ENCODE peak calls at places on chromosome 2, in six cellular contexts. One of them, this sample, is unnamed.

GRCh38 chr2:241950878-241951331 is 81.4 kb downstream of the RTP5 start:
- DNase-seq in Daoy: peak; percentile 64
- DNase-seq in mesothelial cell of epicardium: peak; percentile 59
- DNase-seq in activated CD4-positive, CD25-positive, alpha-beta regulatory T cell treated with anti-CD3 and anti-CD28 coated beads, Interleukin-2, amount 50 U/mL, for 16 hours: peak; percentile 16
- DNase-seq in GM23248: peak; percentile 81
- DNase-seq in NCI-H748 treated with DMSO at 0.1 percent for 48 hours: peak; percentile 58
- DNase-seq in this sample: peak; percentile 32

GRCh38 chr2:239745790-239746308 is 279.3 kb downstream of the NDUFA10 start:
- DNase-seq in Daoy: no peak
- DNase-seq in mesothelial cell of epicardium: no peak
- DNase-seq in activated CD4-positive, CD25-positive, alpha-beta regulatory T cell treated with anti-CD3 and anti-CD28 coated beads, Interleukin-2, amount 50 U/mL, for 16 hours: no peak
- DNase-seq in GM23248: no peak
- DNase-seq in NCI-H748 treated with DMSO at 0.1 percent for 48 hours: no peak
- DNase-seq in this sample: no peak

GRCh38 chr2:188787002-188787660 is 187.0 kb upstream of the COL3A1 start:
- DNase-seq in Daoy: peak; percentile 33
- DNase-seq in mesothelial cell of epicardium: no peak
- DNase-seq in activated CD4-positive, CD25-positive, alpha-beta regulatory T cell treated with anti-CD3 and anti-CD28 coated beads, Interleukin-2, amount 50 U/mL, for 16 hours: no peak
- DNase-seq in GM23248: peak; percentile 85
- DNase-seq in NCI-H748 treated with DMSO at 0.1 percent for 48 hours: no peak
- DNase-seq in this sample: no peak

GRCh38 chr2:45988879-45989278 is 308.3 kb upstream of the EPAS1 start:
- DNase-seq in Daoy: no peak
- DNase-seq in mesothelial cell of epicardium: no peak
- DNase-seq in activated CD4-positive, CD25-positive, alpha-beta regulatory T cell treated with anti-CD3 and anti-CD28 coated beads, Interleukin-2, amount 50 U/mL, for 16 hours: no peak
- DNase-seq in GM23248: no peak
- DNase-seq in NCI-H748 treated with DMSO at 0.1 percent for 48 hours: no peak
- DNase-seq in this sample: no peak

GRCh38 chr2:8541636-8542035 is 140.2 kb upstream of the ID2 start:
- DNase-seq in Daoy: no peak
- DNase-seq in mesothelial cell of epicardium: no peak
- DNase-seq in activated CD4-positive, CD25-positive, alpha-beta regulatory T cell treated with anti-CD3 and anti-CD28 coated beads, Interleukin-2, amount 50 U/mL, for 16 hours: no peak
- DNase-seq in GM23248: no peak
- DNase-seq in NCI-H748 treated with DMSO at 0.1 percent for 48 hours: no peak
- DNase-seq in this sample: no peak

GRCh38 chr2:216082388-216082733 is 642 bp downstream of the TMEM169 start:
- DNase-seq in Daoy: no peak
- DNase-seq in mesothelial cell of epicardium: no peak
- DNase-seq in activated CD4-positive, CD25-positive, alpha-beta regulatory T cell treated with anti-CD3 and anti-CD28 coated beads, Interleukin-2, amount 50 U/mL, for 16 hours: no peak
- DNase-seq in GM23248: no peak
- DNase-seq in NCI-H748 treated with DMSO at 0.1 percent for 48 hours: no peak
- DNase-seq in this sample: no peak

GRCh38 chr2:159518321-159519005 is 97.9 kb downstream of the BAZ2B start:
- DNase-seq in Daoy: no peak
- DNase-seq in mesothelial cell of epicardium: no peak
- DNase-seq in activated CD4-positive, CD25-positive, alpha-beta regulatory T cell treated with anti-CD3 and anti-CD28 coated beads, Interleukin-2, amount 50 U/mL, for 16 hours: no peak
- DNase-seq in GM23248: no peak
- DNase-seq in NCI-H748 treated with DMSO at 0.1 percent for 48 hours: no peak
- DNase-seq in this sample: no peak

GRCh38 chr2:141601511-141602152 is 529.2 kb downstream of the LRP1B start:
- DNase-seq in Daoy: no peak
- DNase-seq in mesothelial cell of epicardium: no peak
- DNase-seq in activated CD4-positive, CD25-positive, alpha-beta regulatory T cell treated with anti-CD3 and anti-CD28 coated beads, Interleukin-2, amount 50 U/mL, for 16 hours: no peak
- DNase-seq in GM23248: no peak
- DNase-seq in NCI-H748 treated with DMSO at 0.1 percent for 48 hours: no peak
- DNase-seq in this sample: no peak

GRCh38 chr2:191171708-191172355 is 21.0 kb upstream of the STAT4 start:
- DNase-seq in Daoy: peak; percentile 56
- DNase-seq in mesothelial cell of epicardium: no peak
- DNase-seq in activated CD4-positive, CD25-positive, alpha-beta regulatory T cell treated with anti-CD3 and anti-CD28 coated beads, Interleukin-2, amount 50 U/mL, for 16 hours: no peak
- DNase-seq in GM23248: peak; percentile 97
- DNase-seq in NCI-H748 treated with DMSO at 0.1 percent for 48 hours: no peak
- DNase-seq in this sample: no peak

GRCh38 chr2:112155331-112156151 is 17.4 kb downstream of the FBLN7 start:
- DNase-seq in Daoy: no peak
- DNase-seq in mesothelial cell of epicardium: no peak
- DNase-seq in activated CD4-positive, CD25-positive, alpha-beta regulatory T cell treated with anti-CD3 and anti-CD28 coated beads, Interleukin-2, amount 50 U/mL, for 16 hours: no peak
- DNase-seq in GM23248: no peak
- DNase-seq in NCI-H748 treated with DMSO at 0.1 percent for 48 hours: no peak
- DNase-seq in this sample: no peak

GRCh38 chr2:21627938-21628337 is 504.2 kb downstream of the TDRD15 start:
- DNase-seq in Daoy: no peak
- DNase-seq in mesothelial cell of epicardium: no peak
- DNase-seq in activated CD4-positive, CD25-positive, alpha-beta regulatory T cell treated with anti-CD3 and anti-CD28 coated beads, Interleukin-2, amount 50 U/mL, for 16 hours: no peak
- DNase-seq in GM23248: no peak
- DNase-seq in NCI-H748 treated with DMSO at 0.1 percent for 48 hours: no peak
- DNase-seq in this sample: no peak

GRCh38 chr2:15949551-15949950 is 9.2 kb downstream of the MYCN start:
- DNase-seq in Daoy: no peak
- DNase-seq in mesothelial cell of epicardium: no peak
- DNase-seq in activated CD4-positive, CD25-positive, alpha-beta regulatory T cell treated with anti-CD3 and anti-CD28 coated beads, Interleukin-2, amount 50 U/mL, for 16 hours: no peak
- DNase-seq in GM23248: no peak
- DNase-seq in NCI-H748 treated with DMSO at 0.1 percent for 48 hours: no peak
- DNase-seq in this sample: no peak

GRCh38 chr2:182360012-182360662 is 66.7 kb downstream of the PDE1A start:
- DNase-seq in Daoy: no peak
- DNase-seq in mesothelial cell of epicardium: no peak
- DNase-seq in activated CD4-positive, CD25-positive, alpha-beta regulatory T cell treated with anti-CD3 and anti-CD28 coated beads, Interleukin-2, amount 50 U/mL, for 16 hours: no peak
- DNase-seq in GM23248: peak; percentile 39
- DNase-seq in NCI-H748 treated with DMSO at 0.1 percent for 48 hours: no peak
- DNase-seq in this sample: no peak

GRCh38 chr2:241443486-241444223 is 64.7 kb downstream of the STK25 start:
- DNase-seq in Daoy: peak; percentile 85
- DNase-seq in mesothelial cell of epicardium: no peak
- DNase-seq in activated CD4-positive, CD25-positive, alpha-beta regulatory T cell treated with anti-CD3 and anti-CD28 coated beads, Interleukin-2, amount 50 U/mL, for 16 hours: peak; percentile 73
- DNase-seq in GM23248: peak; percentile 26
- DNase-seq in NCI-H748 treated with DMSO at 0.1 percent for 48 hours: no peak
- DNase-seq in this sample: peak; percentile 82

GRCh38 chr2:170307988-170308387 is 130.0 kb downstream of the MYO3B start:
- DNase-seq in Daoy: no peak
- DNase-seq in mesothelial cell of epicardium: no peak
- DNase-seq in activated CD4-positive, CD25-positive, alpha-beta regulatory T cell treated with anti-CD3 and anti-CD28 coated beads, Interleukin-2, amount 50 U/mL, for 16 hours: no peak
- DNase-seq in GM23248: no peak
- DNase-seq in NCI-H748 treated with DMSO at 0.1 percent for 48 hours: peak; percentile 80
- DNase-seq in this sample: no peak

GRCh38 chr2:106701134-106701994 is 184.6 kb downstream of the ST6GAL2 start:
- DNase-seq in Daoy: no peak
- DNase-seq in mesothelial cell of epicardium: no peak
- DNase-seq in activated CD4-positive, CD25-positive, alpha-beta regulatory T cell treated with anti-CD3 and anti-CD28 coated beads, Interleukin-2, amount 50 U/mL, for 16 hours: no peak
- DNase-seq in GM23248: no peak
- DNase-seq in NCI-H748 treated with DMSO at 0.1 percent for 48 hours: peak; percentile 23
- DNase-seq in this sample: no peak

GRCh38 chr2:230891509-230891908 is 26.8 kb downstream of the ITM2C start:
- DNase-seq in Daoy: no peak
- DNase-seq in mesothelial cell of epicardium: no peak
- DNase-seq in activated CD4-positive, CD25-positive, alpha-beta regulatory T cell treated with anti-CD3 and anti-CD28 coated beads, Interleukin-2, amount 50 U/mL, for 16 hours: no peak
- DNase-seq in GM23248: no peak
- DNase-seq in NCI-H748 treated with DMSO at 0.1 percent for 48 hours: no peak
- DNase-seq in this sample: no peak

GRCh38 chr2:159126653-159127052 is 158.2 kb downstream of the TANC1 start:
- DNase-seq in Daoy: peak; percentile 28
- DNase-seq in mesothelial cell of epicardium: no peak
- DNase-seq in activated CD4-positive, CD25-positive, alpha-beta regulatory T cell treated with anti-CD3 and anti-CD28 coated beads, Interleukin-2, amount 50 U/mL, for 16 hours: no peak
- DNase-seq in GM23248: peak; percentile 87
- DNase-seq in NCI-H748 treated with DMSO at 0.1 percent for 48 hours: no peak
- DNase-seq in this sample: no peak

GRCh38 chr2:64017811-64018714 is 1.2 kb downstream of the VPS54 start:
- DNase-seq in Daoy: peak; percentile 24
- DNase-seq in mesothelial cell of epicardium: no peak
- DNase-seq in activated CD4-positive, CD25-positive, alpha-beta regulatory T cell treated with anti-CD3 and anti-CD28 coated beads, Interleukin-2, amount 50 U/mL, for 16 hours: no peak
- DNase-seq in GM23248: peak; percentile 65
- DNase-seq in NCI-H748 treated with DMSO at 0.1 percent for 48 hours: peak; percentile 23
- DNase-seq in this sample: no peak